ENCODE peak calls at places on chromosomes 3 and 15, in eight cellular contexts. G is A549, N is left ventricle myocardium inferior, R is psoas muscle, L is dorsolateral prefrontal cortex, T is cardiac muscle cell, H is brain microvascular endothelial cell, K is stomach. V is an unnamed sample.

GRCh38 chr3:47890832-47891620 is 88.1 kb downstream of the DHX30 start:
- DNase-seq in K (no peak), T (peak; percentile 23), G (no peak), L (peak; percentile 47), N (peak; percentile 45), H (no peak), R (peak; percentile 68), V (no peak)

GRCh38 chr3:73101916-73102315 is 40.5 kb downstream of the EBLN2 start:
- DNase-seq in R (no peak), K (no peak), H (no peak), N (no peak), L (no peak), G (no peak), T (no peak), V (no peak)

GRCh38 chr3:180085122-180085710 is 48.5 kb upstream of the PEX5L start:
- DNase-seq in R (no peak), T (no peak), N (no peak), H (no peak), G (no peak), K (no peak), L (no peak), V (no peak)

GRCh38 chr3:155078959-155079794 is 942 bp upstream of the MME start:
- DNase-seq in N (no peak), R (no peak), G (no peak), K (no peak), H (peak; percentile 6), T (peak; percentile 36), L (no peak), V (no peak)

GRCh38 chr3:182136008-182136910 is 424.5 kb downstream of the SOX2 start:
- DNase-seq in L (no peak), K (no peak), H (no peak), T (no peak), N (no peak), G (peak; percentile 5), R (no peak), V (no peak)

GRCh38 chr3:15339786-15340215 is 7.4 kb upstream of the SH3BP5 start:
- DNase-seq in H (peak; percentile 51), N (no peak), G (peak; percentile 31), R (no peak), K (no peak), T (peak; percentile 58), L (no peak), V (no peak)

GRCh38 chr3:14231998-14232501 is 53.4 kb downstream of the LSM3 start:
- DNase-seq in T (no peak), R (no peak), K (no peak), L (no peak), H (no peak), N (no peak), G (no peak), V (no peak)

GRCh38 chr3:45988804-45989203 is 6.8 kb downstream of the FYCO1 start:
- DNase-seq in G (no peak), N (no peak), L (no peak), K (no peak), H (peak; percentile 72), T (peak; percentile 62), R (no peak), V (no peak)

GRCh38 chr3:16400143-16400935 is 113.2 kb downstream of the RFTN1 start:
- DNase-seq in R (no peak), H (no peak), L (no peak), K (no peak), T (no peak), G (no peak), N (no peak), V (no peak)

GRCh38 chr3:134312873-134313838 is 61.1 kb downstream of the AMOTL2 start:
- DNase-seq in H (no peak), K (peak; percentile 81), L (no peak), T (peak; percentile 89), R (peak; percentile 94), N (peak; percentile 82), G (no peak), V (peak; percentile 51)
- H3K27ac ChIP-seq in H (peak overlapping the region; percentile 84), K (peak overlapping the region; percentile 93), L (peak overlapping the region; percentile 74), T (peak overlapping the region; percentile 80), R (peak overlapping the region; percentile 74), N (peak overlapping the region; percentile 97), G (peak overlapping the region; percentile 97), V (peak overlapping the region; percentile 87)

DNA sequence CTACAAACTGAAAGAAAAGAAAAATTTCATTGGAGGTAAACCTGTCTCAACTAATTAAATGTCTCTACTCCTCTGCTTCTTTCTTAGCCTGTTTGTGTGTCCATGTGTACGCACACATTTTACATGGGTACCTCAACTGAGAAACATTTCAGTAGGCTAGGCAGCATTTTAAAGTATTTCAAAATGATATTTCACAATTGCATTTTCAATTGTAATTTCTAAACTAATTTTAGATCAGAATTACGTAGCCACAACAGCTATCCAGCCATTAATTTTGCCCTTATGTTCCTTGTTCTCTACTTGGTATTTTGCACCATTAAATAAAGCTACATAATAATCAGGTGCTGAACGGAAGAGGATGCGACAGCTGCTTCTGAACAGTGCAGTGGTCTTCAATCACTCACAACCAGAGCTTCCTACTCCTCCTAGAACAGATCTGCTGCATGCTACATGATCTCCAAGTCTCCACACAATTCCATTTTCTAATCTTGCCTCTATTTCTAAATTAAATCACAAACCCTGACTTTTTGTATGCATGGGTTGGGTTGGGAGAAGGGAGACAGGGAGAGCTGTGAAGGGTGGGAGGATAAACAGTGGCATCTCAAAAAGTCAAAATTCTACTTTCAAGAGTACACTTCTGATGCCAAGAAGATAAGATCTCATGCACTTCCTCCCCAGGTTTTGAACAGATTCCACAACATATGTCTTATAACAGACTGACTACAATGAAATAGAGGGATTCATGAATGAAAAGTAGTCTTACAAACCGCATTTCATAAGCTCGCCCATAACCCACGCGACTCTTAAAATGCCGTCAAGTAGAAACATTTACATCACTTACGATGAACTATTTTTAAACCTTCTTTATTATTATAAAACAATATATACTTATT is 57.4 kb downstream of the CHSY1 start:
- DNase-seq in H (no peak), K (no peak), N (no peak), G (no peak), R (no peak), T (peak; percentile 34), L (no peak), V (no peak)
- TF ChIP-seq CTCF in H (no peak), K (no peak), N (no peak), G (no peak), R (no peak), T (no peak), L (no peak), V (no peak)

DNA sequence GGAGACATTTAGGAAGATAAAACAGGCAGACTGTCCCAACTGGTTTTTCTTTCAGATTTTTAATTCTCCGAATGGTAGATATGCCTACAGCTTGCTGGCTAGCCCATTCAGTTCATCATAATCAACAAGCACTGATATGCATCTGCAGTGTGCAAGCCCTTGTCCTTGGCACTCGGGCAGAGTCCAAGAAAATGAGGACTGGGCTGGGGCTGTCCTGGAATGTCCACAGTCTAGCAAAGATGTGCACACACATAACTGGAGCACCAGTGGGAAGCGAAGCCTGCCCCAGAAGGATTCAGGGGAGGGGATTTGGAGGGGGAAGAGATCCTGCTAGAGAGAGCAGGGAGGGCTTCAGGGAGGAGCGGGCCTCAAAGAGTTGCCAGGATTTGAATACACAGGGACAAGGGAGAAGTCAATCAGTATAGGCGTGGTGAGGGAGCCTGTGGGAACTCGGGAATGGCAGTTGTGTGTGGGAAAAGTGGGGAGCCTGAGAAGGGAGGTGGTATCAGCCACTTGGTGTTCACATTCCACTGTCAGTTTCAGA is 8.7 kb downstream of the FAH start:
- DNase-seq in G (no peak), K (no peak), R (no peak), N (no peak), T (no peak), H (no peak), L (no peak), V (no peak)
- H3K27ac ChIP-seq in G (no peak overlapping the region), K (peak overlapping the region; percentile 1), R (no peak overlapping the region), N (no peak overlapping the region), T (no peak overlapping the region), H (no peak overlapping the region), L (no peak overlapping the region), V (no peak overlapping the region)

GRCh38 chr3:42660898-42661297 is 7.4 kb downstream of the ZBTB47 start:
- DNase-seq in G (no peak), K (no peak), N (no peak), L (no peak), T (no peak), R (no peak), H (no peak), V (no peak)
- TF ChIP-seq CTCF in G (no peak), K (no peak), N (peak; percentile 26), L (no peak), T (no peak), R (no peak), H (no peak), V (no peak)

GRCh38 chr3:36362216-36362615 is 18.1 kb upstream of the STAC start:
- DNase-seq in G (no peak), H (peak; percentile 31), N (no peak), K (no peak), L (no peak), R (no peak), T (no peak), V (no peak)

GRCh38 chr3:36362973-36363372 is 17.3 kb upstream of the STAC start:
- DNase-seq in K (no peak), R (no peak), G (peak; percentile 62), L (no peak), T (peak; percentile 43), H (peak; percentile 72), N (no peak), V (no peak)

GRCh38 chr3:36365829-36366228 is 14.5 kb upstream of the STAC start:
- DNase-seq in H (no peak), G (no peak), R (no peak), L (no peak), N (no peak), K (no peak), T (no peak), V (no peak)

GRCh38 chr3:36364260-36364659 is 16.0 kb upstream of the STAC start:
- DNase-seq in G (no peak), K (no peak), L (no peak), R (no peak), H (no peak), N (no peak), T (no peak), V (no peak)

GRCh38 chr3:36366308-36366707 is 14.0 kb upstream of the STAC start:
- DNase-seq in G (no peak), T (no peak), R (no peak), L (no peak), N (no peak), K (no peak), H (no peak), V (no peak)
- H3K27ac ChIP-seq in G (no peak overlapping the region), T (no peak overlapping the region), R (no peak overlapping the region), L (no peak overlapping the region), N (no peak overlapping the region), K (no peak overlapping the region), H (no peak overlapping the region), V (no peak overlapping the region)

GRCh38 chr3:69791919-69792399 is 52.7 kb downstream of the MITF start:
- DNase-seq in N (no peak), R (no peak), K (no peak), T (peak; percentile 73), G (no peak), H (peak; percentile 56), L (no peak), V (no peak)
- TF ChIP-seq CTCF in N (peak; percentile 60), R (peak; percentile 54), K (no peak), T (peak; percentile 56), G (peak; percentile 84), H (peak; percentile 35), L (peak; percentile 51), V (peak; percentile 51)

DNA sequence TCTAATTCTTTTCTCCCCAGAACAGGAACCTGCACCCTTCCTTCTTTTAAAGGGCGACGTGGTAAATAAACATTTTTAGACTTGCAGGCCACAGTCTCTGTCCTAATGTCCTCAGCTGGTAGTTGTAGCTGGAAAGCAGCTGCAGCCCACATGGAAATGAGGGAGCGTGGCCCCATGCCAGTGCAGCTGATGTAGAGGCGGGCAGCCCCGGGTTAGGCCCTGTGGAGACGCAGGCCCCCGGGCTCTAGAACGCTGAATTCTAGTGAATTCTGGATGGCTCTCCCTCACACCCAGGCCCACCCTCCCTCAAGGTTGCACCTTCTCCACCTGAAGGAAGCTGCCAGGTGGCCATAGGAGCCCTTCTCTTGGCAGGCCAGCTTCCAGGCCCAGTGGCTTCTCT is 52.3 kb downstream of the PGPEP1L start:
- DNase-seq in G (no peak), K (no peak), N (peak; percentile 71), L (peak; percentile 85), H (no peak), R (peak; percentile 82), T (no peak), V (peak; percentile 22)
- H3K27ac ChIP-seq in G (no peak overlapping the region), K (peak overlapping the region; percentile 83), N (peak overlapping the region; percentile 79), L (peak overlapping the region; percentile 75), H (no peak overlapping the region), R (peak overlapping the region; percentile 91), T (no peak overlapping the region), V (peak overlapping the region; percentile 33)